ENCODE peak calls at places on chromosome 6, in eight cellular contexts. L is KG1, R is heart right ventricle, A is iPS-NIHi11, I is neuronal stem cell, D is T1000, K is GM03348, Q is HuH-7.5. X is an unnamed sample.

GRCh38 chr6:16585805-16586204 is 175.5 kb downstream of the ATXN1 start:
- DNase-seq in A (no peak), K (peak; percentile 14), Q (no peak), L (peak; percentile 45), I (no peak), D (no peak), R (no peak), X (no peak)

GRCh38 chr6:44010411-44011349 is 116.6 kb downstream of the MRPL14 start:
- DNase-seq in L (no peak), I (no peak), R (peak; percentile 58), Q (no peak), A (no peak), K (peak; percentile 90), D (peak; percentile 88), X (no peak)

GRCh38 chr6:130680118-130680517 is 147.1 kb upstream of the SMLR1 start:
- DNase-seq in D (no peak), R (no peak), L (no peak), I (no peak), Q (no peak), K (peak; percentile 49), A (no peak), X (no peak)

GRCh38 chr6:168326294-168327261 is 7.0 kb upstream of the DACT2 start:
- DNase-seq in L (no peak), K (no peak), D (no peak), R (no peak), Q (peak; percentile 41), I (no peak), A (no peak), X (no peak)

GRCh38 chr6:53301801-53302537 is 46.8 kb downstream of the ELOVL5 start:
- DNase-seq in D (no peak), L (no peak), K (no peak), A (no peak), R (no peak), Q (no peak), I (no peak), X (no peak)

GRCh38 chr6:34231566-34232336 is 4.9 kb upstream of the HMGA1 start:
- DNase-seq in K (no peak), Q (no peak), R (no peak), A (no peak), L (no peak), I (no peak), D (no peak), X (no peak)

GRCh38 chr6:34742094-34742493 is 15.2 kb upstream of the SNRPC start:
- DNase-seq in I (no peak), D (no peak), K (no peak), Q (no peak), R (no peak), L (no peak), A (no peak), X (no peak)

GRCh38 chr6:22613695-22614094 is 44.3 kb downstream of the HDGFL1 start:
- DNase-seq in R (no peak), L (no peak), A (no peak), D (peak; percentile 30), Q (no peak), I (no peak), K (no peak), X (no peak)

X was measured in activated CD4-positive, alpha-beta T cell treated with anti-CD3 and anti-CD28 coated beads for 4 hours.